ENCODE peak calls at places on chromosomes 16 and 17, in nine cellular contexts. I is A549; E is SW 1271; P is uterus; A is naive thymus-derived CD4-positive, alpha-beta T cell; Q is ACHN; B is kidney tubule cell; F is Daoy; C is cardiac muscle cell. S is an unnamed sample.

GRCh38 chr17:12574525-12574924 is 91.2 kb upstream of the MYOCD start:
- DNase-seq in I (no peak), F (no peak), Q (no peak), B (no peak), E (no peak), P (no peak), A (no peak), C (no peak), S (no peak)

GRCh38 chr16:54335230-54335629 is 48.6 kb upstream of the IRX3 start:
- DNase-seq in B (no peak), P (no peak), Q (no peak), F (no peak), A (no peak), C (no peak), E (no peak), I (no peak), S (no peak)

GRCh38 chr17:32907583-32907982 is 20.4 kb upstream of the TMEM98 start:
- DNase-seq in I (no peak), Q (no peak), F (no peak), A (no peak), B (peak), P (no peak), E (no peak), C (peak), S (no peak)

GRCh38 chr17:73292031-73292531 is 19.7 kb downstream of the CDC42EP4 start:
- DNase-seq in E (peak), A (no peak), I (peak), B (peak), F (peak), C (peak), P (no peak), Q (peak), S (peak)

GRCh38 chr16:6146874-6147425 is 1049.4 kb upstream of the EEF2KMT start:
- DNase-seq in P (no peak), I (no peak), C (no peak), A (no peak), Q (no peak), B (no peak), E (no peak), F (no peak), S (peak)

GRCh38 chr16:53757971-53758609 is 54.1 kb downstream of the FTO start:
- DNase-seq in F (no peak), C (no peak), I (no peak), Q (no peak), P (no peak), B (no peak), E (no peak), A (no peak), S (no peak)

GRCh38 chr17:4631836-4632582 is 9.5 kb downstream of the ALOX15 start:
- DNase-seq in Q (no peak), I (no peak), F (peak), C (no peak), B (no peak), P (no peak), A (no peak), E (no peak), S (peak)

GRCh38 chr17:17868637-17869522 is 32.1 kb upstream of the SREBF1 start:
- DNase-seq in A (no peak), E (no peak), B (no peak), P (peak), Q (no peak), I (no peak), F (no peak), C (peak), S (no peak)

GRCh38 chr16:66115373-66115772 is 251.1 kb upstream of the CDH5 start:
- DNase-seq in P (no peak), C (no peak), I (peak), B (no peak), Q (no peak), A (no peak), E (no peak), F (no peak), S (no peak)

GRCh38 chr16:55526448-55526847 is 17.6 kb downstream of the LPCAT2 start:
- DNase-seq in A (no peak), Q (no peak), E (no peak), B (no peak), C (peak), F (no peak), I (no peak), P (no peak), S (peak)

GRCh38 chr16:73432794-73433455 is 385.0 kb upstream of the ZFHX3 start:
- DNase-seq in A (no peak), C (no peak), Q (no peak), I (no peak), E (no peak), B (no peak), P (no peak), F (no peak), S (no peak)

GRCh38 chr16:86611517-86611840 is 33.1 kb downstream of the FOXL1 start:
- DNase-seq in P (peak), E (no peak), Q (no peak), C (peak), I (no peak), F (no peak), A (no peak), B (no peak), S (no peak)

GRCh38 chr16:88356124-88356726 is 26.5 kb upstream of the ZNF469 start:
- DNase-seq in I (no peak), B (no peak), E (no peak), C (no peak), A (no peak), P (no peak), Q (no peak), F (no peak), S (no peak)

GRCh38 chr17:65137076-65137935 is at the start of gene RGS9:
- DNase-seq in Q (peak), C (peak), E (peak), B (peak), F (peak), I (peak), P (peak), A (peak), S (peak)

GRCh38 chr17:42553866-42554249 is 1.1 kb downstream of the HSD17B1 start:
- DNase-seq in F (no peak), B (peak), C (no peak), P (no peak), A (no peak), I (no peak), E (peak), Q (peak), S (no peak)

GRCh38 chr16:4316732-4317461 is 1.0 kb downstream of the GLIS2 start:
- DNase-seq in Q (peak), B (peak), P (no peak), F (peak), I (peak), E (peak), A (no peak), C (no peak), S (peak)

GRCh38 chr16:87129771-87130170 is 187.4 kb downstream of the C16orf95 start:
- DNase-seq in C (peak), A (no peak), I (no peak), B (peak), E (no peak), Q (no peak), P (no peak), F (peak), S (peak)

GRCh38 chr17:78315355-78316114 is 44.3 kb downstream of the SOCS3 start:
- DNase-seq in Q (peak), E (peak), A (no peak), C (peak), I (peak), F (peak), P (peak), B (peak), S (peak)

S was measured in M059J.